ENCODE peak calls at places on chromosomes 12 and 14, in seven cellular contexts. One of them, this sample, is unnamed.

GRCh38 chr12:88310069-88310468 is 168.0 kb downstream of the TMTC3 start:
- DNase-seq in anterior cingulate cortex: no peak
- DNase-seq in dorsolateral prefrontal cortex: no peak
- DNase-seq in NCI-H345: no peak
- DNase-seq in activated naive CD4-positive, alpha-beta T cell: no peak
- DNase-seq in NCI-H1092: no peak
- DNase-seq in HTR-8/SVneo: no peak
- DNase-seq in this sample: peak

GRCh38 chr14:54501423-54501822 is 8.3 kb upstream of the CGRRF1 start:
- DNase-seq in dorsolateral prefrontal cortex: no peak
- DNase-seq in activated naive CD4-positive, alpha-beta T cell: no peak
- DNase-seq in NCI-H1092: no peak
- DNase-seq in NCI-H345: no peak
- DNase-seq in anterior cingulate cortex: no peak
- DNase-seq in HTR-8/SVneo: no peak
- DNase-seq in this sample: no peak

GRCh38 chr14:55609681-55610080 is 29.7 kb downstream of the KTN1 start:
- DNase-seq in anterior cingulate cortex: no peak
- DNase-seq in NCI-H1092: no peak
- DNase-seq in dorsolateral prefrontal cortex: no peak
- DNase-seq in HTR-8/SVneo: no peak
- DNase-seq in activated naive CD4-positive, alpha-beta T cell: no peak
- DNase-seq in NCI-H345: no peak
- DNase-seq in this sample: peak

GRCh38 chr12:106248177-106248848 is 493 bp upstream of the CKAP4 start:
- DNase-seq in activated naive CD4-positive, alpha-beta T cell: no peak
- DNase-seq in anterior cingulate cortex: peak
- DNase-seq in NCI-H345: peak
- DNase-seq in HTR-8/SVneo: peak
- DNase-seq in NCI-H1092: no peak
- DNase-seq in dorsolateral prefrontal cortex: no peak
- DNase-seq in this sample: peak

GRCh38 chr12:74535536-74535935 is 2.1 kb upstream of the ATXN7L3B start:
- DNase-seq in dorsolateral prefrontal cortex: no peak
- DNase-seq in NCI-H1092: no peak
- DNase-seq in NCI-H345: no peak
- DNase-seq in anterior cingulate cortex: no peak
- DNase-seq in activated naive CD4-positive, alpha-beta T cell: no peak
- DNase-seq in HTR-8/SVneo: no peak
- DNase-seq in this sample: no peak

GRCh38 chr14:52241102-52241793 is 26.2 kb upstream of the PTGDR start:
- DNase-seq in dorsolateral prefrontal cortex: no peak
- DNase-seq in anterior cingulate cortex: no peak
- DNase-seq in HTR-8/SVneo: no peak
- DNase-seq in NCI-H345: no peak
- DNase-seq in activated naive CD4-positive, alpha-beta T cell: no peak
- DNase-seq in NCI-H1092: no peak
- DNase-seq in this sample: peak

GRCh38 chr12:1131811-1132224 is 140.8 kb downstream of the ERC1 start:
- DNase-seq in NCI-H1092: peak
- DNase-seq in dorsolateral prefrontal cortex: no peak
- DNase-seq in NCI-H345: no peak
- DNase-seq in anterior cingulate cortex: no peak
- DNase-seq in HTR-8/SVneo: no peak
- DNase-seq in activated naive CD4-positive, alpha-beta T cell: no peak
- DNase-seq in this sample: no peak

GRCh38 chr12:2346405-2346804 is 293.6 kb downstream of the CACNA1C start:
- DNase-seq in anterior cingulate cortex: no peak
- DNase-seq in NCI-H1092: no peak
- DNase-seq in NCI-H345: no peak
- DNase-seq in dorsolateral prefrontal cortex: no peak
- DNase-seq in activated naive CD4-positive, alpha-beta T cell: no peak
- DNase-seq in HTR-8/SVneo: no peak
- DNase-seq in this sample: no peak

GRCh38 chr14:82112210-82112839 is 578.7 kb upstream of the SEL1L start:
- DNase-seq in NCI-H345: no peak
- DNase-seq in HTR-8/SVneo: no peak
- DNase-seq in dorsolateral prefrontal cortex: no peak
- DNase-seq in activated naive CD4-positive, alpha-beta T cell: no peak
- DNase-seq in NCI-H1092: no peak
- DNase-seq in anterior cingulate cortex: no peak
- DNase-seq in this sample: no peak

GRCh38 chr12:76032043-76032981 is 736 bp upstream of the PHLDA1 start:
- DNase-seq in anterior cingulate cortex: peak
- DNase-seq in activated naive CD4-positive, alpha-beta T cell: no peak
- DNase-seq in NCI-H1092: no peak
- DNase-seq in HTR-8/SVneo: no peak
- DNase-seq in dorsolateral prefrontal cortex: peak
- DNase-seq in NCI-H345: no peak
- DNase-seq in this sample: peak

GRCh38 chr12:47105914-47106674 is 26.3 kb upstream of the AMIGO2 start:
- DNase-seq in NCI-H345: peak
- DNase-seq in anterior cingulate cortex: no peak
- DNase-seq in activated naive CD4-positive, alpha-beta T cell: no peak
- DNase-seq in HTR-8/SVneo: no peak
- DNase-seq in NCI-H1092: peak
- DNase-seq in dorsolateral prefrontal cortex: no peak
- DNase-seq in this sample: no peak

GRCh38 chr12:98653866-98654493 is 8.9 kb downstream of the APAF1 start:
- DNase-seq in HTR-8/SVneo: peak
- DNase-seq in anterior cingulate cortex: no peak
- DNase-seq in dorsolateral prefrontal cortex: no peak
- DNase-seq in NCI-H345: peak
- DNase-seq in NCI-H1092: no peak
- DNase-seq in activated naive CD4-positive, alpha-beta T cell: no peak
- DNase-seq in this sample: peak

GRCh38 chr14:61516957-61517356 is 178.4 kb upstream of the HIF1A start:
- DNase-seq in dorsolateral prefrontal cortex: no peak
- DNase-seq in NCI-H345: no peak
- DNase-seq in anterior cingulate cortex: no peak
- DNase-seq in NCI-H1092: no peak
- DNase-seq in activated naive CD4-positive, alpha-beta T cell: no peak
- DNase-seq in HTR-8/SVneo: no peak
- DNase-seq in this sample: peak

GRCh38 chr12:130153803-130154202 is 8.5 kb upstream of the FZD10 start:
- DNase-seq in dorsolateral prefrontal cortex: no peak
- DNase-seq in NCI-H345: no peak
- DNase-seq in activated naive CD4-positive, alpha-beta T cell: no peak
- DNase-seq in NCI-H1092: no peak
- DNase-seq in anterior cingulate cortex: no peak
- DNase-seq in HTR-8/SVneo: no peak
- DNase-seq in this sample: no peak

GRCh38 chr12:75245108-75245507 is 35.5 kb upstream of the KCNC2 start:
- DNase-seq in NCI-H345: no peak
- DNase-seq in dorsolateral prefrontal cortex: no peak
- DNase-seq in NCI-H1092: no peak
- DNase-seq in activated naive CD4-positive, alpha-beta T cell: no peak
- DNase-seq in HTR-8/SVneo: no peak
- DNase-seq in anterior cingulate cortex: no peak
- DNase-seq in this sample: no peak